ENCODE peak calls at places on chromosomes 5 and 9, in seven cellular contexts. F is hepatocyte; W is WTC11; O is fibroblast of pulmonary artery; N is CD8-positive, alpha-beta T cell; A is pancreas; Z is OCI-LY7. S is an unnamed sample.

GRCh38 chr5:1042626-1043025 is 34.0 kb downstream of the NKD2 start:
- DNase-seq in N (no peak), Z (no peak), F (no peak), O (no peak), A (no peak), W (no peak), S (no peak)

GRCh38 chr5:15034379-15034778 is 162.8 kb upstream of the ANKH start:
- DNase-seq in W (no peak), Z (no peak), A (no peak), F (no peak), N (no peak), O (no peak), S (no peak)

GRCh38 chr5:53118879-53119278 is 9.3 kb upstream of the MOCS2 start:
- DNase-seq in N (no peak), Z (no peak), F (no peak), W (no peak), A (no peak), O (no peak), S (no peak)

GRCh38 chr9:1768561-1768960 is 246.6 kb upstream of the SMARCA2 start:
- DNase-seq in W (no peak), Z (no peak), O (no peak), A (no peak), N (no peak), F (no peak), S (no peak)

GRCh38 chr9:86792136-86792535 is 155.2 kb downstream of the GAS1 start:
- DNase-seq in Z (no peak), O (no peak), W (no peak), A (no peak), F (no peak), N (no peak), S (no peak)

GRCh38 chr5:135031146-135031812 is 2.7 kb downstream of the PITX1 start:
- DNase-seq in W (peak), N (no peak), A (no peak), Z (no peak), F (no peak), O (peak), S (no peak)

GRCh38 chr9:134225186-134225585 is 60.8 kb upstream of the RNU6ATAC start:
- DNase-seq in W (no peak), O (no peak), N (no peak), A (no peak), Z (peak), F (no peak), S (peak)

GRCh38 chr5:72842816-72843215 is 26.4 kb downstream of the TNPO1 start:
- DNase-seq in Z (peak), F (peak), O (no peak), A (no peak), N (no peak), W (no peak), S (no peak)

GRCh38 chr5:179262126-179262920 is 82.9 kb downstream of the ADAMTS2 start:
- DNase-seq in F (no peak), N (no peak), A (peak), W (no peak), O (no peak), Z (no peak), S (peak)

GRCh38 chr9:134178781-134179551 is 14.6 kb upstream of the RNU6ATAC start:
- DNase-seq in O (peak), A (peak), Z (no peak), W (no peak), N (no peak), F (no peak), S (peak)

GRCh38 chr5:53429706-53430105 is 50.7 kb upstream of the FST start:
- DNase-seq in N (no peak), Z (no peak), A (no peak), O (no peak), W (no peak), F (no peak), S (no peak)

GRCh38 chr5:149588947-149589346 is 7.6 kb downstream of the ARHGEF37 start:
- DNase-seq in F (no peak), O (peak), Z (no peak), W (no peak), A (no peak), N (no peak), S (no peak)

GRCh38 chr5:125357660-125358059 is 611.2 kb upstream of the ZNF608 start:
- DNase-seq in N (no peak), W (no peak), O (no peak), Z (no peak), A (no peak), F (no peak), S (no peak)

GRCh38 chr9:114047717-114048116 is 30.4 kb downstream of the AMBP start:
- DNase-seq in O (peak), Z (peak), F (no peak), A (no peak), N (no peak), W (peak), S (no peak)

GRCh38 chr9:103757062-103757461 is 337.0 kb upstream of the SMC2 start:
- DNase-seq in W (no peak), O (no peak), A (no peak), N (no peak), F (no peak), Z (no peak), S (no peak)

GRCh38 chr9:36991516-36992134 is 42.4 kb downstream of the PAX5 start:
- DNase-seq in N (no peak), Z (peak), W (peak), F (no peak), O (peak), A (no peak), S (peak)

GRCh38 chr5:66415208-66415607 is 181.0 kb upstream of the MAST4 start:
- DNase-seq in A (no peak), F (no peak), N (no peak), Z (no peak), O (peak), W (no peak), S (no peak)

GRCh38 chr9:95495529-95495928 is 21.2 kb downstream of the PTCH1 start:
- DNase-seq in F (no peak), N (no peak), W (no peak), Z (no peak), A (no peak), O (no peak), S (no peak)

GRCh38 chr5:119524461-119524860 is 72.2 kb downstream of the HSD17B4 start:
- DNase-seq in W (no peak), Z (no peak), N (no peak), A (no peak), O (peak), F (peak), S (no peak)

GRCh38 chr5:138961221-138961620 is 86.1 kb upstream of the LRRTM2 start:
- DNase-seq in O (no peak), A (no peak), F (no peak), W (no peak), Z (no peak), N (no peak), S (no peak)

GRCh38 chr5:96652769-96653455 is 9.3 kb upstream of the CAST start:
- DNase-seq in A (no peak), Z (no peak), O (no peak), F (no peak), N (no peak), W (peak), S (no peak)

GRCh38 chr5:4640793-4641192 is 499.3 kb upstream of the ADAMTS16 start:
- DNase-seq in Z (no peak), O (peak), W (peak), N (no peak), A (no peak), F (peak), S (peak)

DNA sequence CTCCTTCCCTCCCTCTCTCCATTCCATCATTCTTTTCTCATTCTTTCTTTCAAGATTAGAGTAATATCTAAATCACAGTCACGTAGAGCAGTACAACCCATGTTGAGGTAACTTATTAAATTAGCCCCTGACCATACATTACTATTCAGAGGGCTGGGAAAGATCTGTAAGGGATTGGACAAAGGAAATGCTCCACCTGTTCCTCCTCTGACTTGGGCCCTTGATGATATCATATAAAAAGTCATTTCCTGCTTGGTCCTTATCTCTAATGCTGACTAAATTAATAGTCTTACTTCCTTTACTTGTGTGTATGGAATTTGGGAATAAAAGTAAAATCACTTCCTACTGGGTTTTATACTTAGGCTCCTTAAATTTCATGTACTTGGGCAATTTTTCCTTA is 40.8 kb downstream of the SNX18 start:
- DNase-seq in A (no peak), W (no peak), N (no peak), O (peak), Z (no peak), F (no peak), S (no peak)
- TF ChIP-seq CTCF in A (no peak), W (no peak), N (no peak), O (no peak), Z (no peak), F (no peak), S (no peak)

GRCh38 chr5:146528232-146528631 is 12.2 kb upstream of the GPR151 start:
- DNase-seq in O (peak), N (no peak), A (no peak), Z (no peak), W (no peak), F (no peak), S (no peak)
- TF ChIP-seq CTCF in O (peak), N (no peak), A (no peak), Z (peak), W (no peak), F (peak), S (no peak)

GRCh38 chr9:407255-407654 is 192.6 kb downstream of the DOCK8 start:
- DNase-seq in A (no peak), F (no peak), N (no peak), O (no peak), Z (no peak), W (no peak), S (no peak)
- TF ChIP-seq CTCF in A (no peak), F (no peak), N (no peak), O (no peak), Z (no peak), W (no peak), S (no peak)

GRCh38 chr5:80407735-80408474 is at the start of gene ZFYVE16:
- DNase-seq in Z (peak), A (peak), O (peak), W (peak), F (peak), N (peak), S (peak)
- TF ChIP-seq CTCF in Z (peak), A (no peak), O (no peak), W (no peak), F (peak), N (no peak), S (peak)

GRCh38 chr9:32554107-32554506 is 1.7 kb upstream of the TOPORS start:
- DNase-seq in Z (no peak), F (no peak), A (no peak), N (no peak), W (no peak), O (peak), S (no peak)

GRCh38 chr9:32550046-32550608 is 2.0 kb upstream of the SMIM27 start:
- DNase-seq in A (no peak), W (no peak), Z (peak), O (peak), F (peak), N (no peak), S (no peak)

GRCh38 chr9:32552172-32552872 is at the start of the genes SMIM27 and TOPORS:
- DNase-seq in O (peak), F (peak), A (peak), Z (peak), N (peak), W (peak), S (peak)

GRCh38 chr9:32551491-32552049 is 557 bp upstream of the SMIM27 start:
- DNase-seq in A (peak), W (no peak), F (peak), N (peak), Z (peak), O (peak), S (peak)

GRCh38 chr9:32550609-32551490 is 1.3 kb upstream of the SMIM27 start:
- DNase-seq in N (peak), O (peak), A (peak), F (peak), W (peak), Z (peak), S (peak)
- TF ChIP-seq CTCF in N (peak), O (no peak), A (no peak), F (peak), W (no peak), Z (peak), S (no peak)

DNA sequence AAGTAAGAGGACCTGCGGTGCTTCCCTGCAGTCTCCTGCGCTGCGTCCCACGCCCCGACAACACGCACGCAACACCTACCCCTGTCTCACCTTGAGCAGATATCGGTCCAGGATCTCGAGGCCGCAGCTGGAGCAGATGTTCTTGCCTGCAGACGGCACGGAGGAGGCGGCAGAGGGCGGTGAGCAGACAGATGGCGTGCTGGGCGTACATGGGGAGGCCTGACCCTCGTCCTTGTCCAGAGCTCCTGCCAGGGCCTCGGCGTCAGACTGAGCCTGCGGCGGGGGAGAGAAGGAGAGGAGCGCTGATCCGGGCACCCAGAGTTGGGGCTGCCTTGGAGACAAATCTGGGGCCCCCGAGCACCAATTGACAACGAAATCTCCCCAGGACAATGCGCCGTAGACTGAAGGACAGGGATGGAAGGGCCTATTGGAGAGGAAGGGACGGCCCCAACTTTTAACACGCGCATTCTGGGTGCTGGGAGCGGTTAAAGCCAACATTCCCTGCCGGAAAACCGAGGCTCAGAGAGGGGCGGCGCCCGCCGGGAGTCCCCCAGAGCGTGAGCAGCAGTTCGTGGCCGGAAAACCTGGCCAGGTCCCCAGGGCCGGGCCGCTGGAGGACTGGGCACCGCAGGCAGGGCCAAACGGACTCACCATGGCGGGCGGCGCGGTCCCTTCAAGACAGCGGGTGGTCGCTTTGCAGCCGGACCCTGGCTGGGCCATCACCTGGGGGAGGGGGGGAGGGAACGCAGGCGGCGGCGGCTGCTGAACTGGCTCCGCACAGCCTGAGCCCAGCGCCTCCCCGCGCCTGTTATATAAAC is 1.8 kb downstream of the LHX6 start:
- DNase-seq in F (no peak), O (no peak), A (no peak), Z (no peak), N (no peak), W (peak), S (peak)
- TF ChIP-seq CTCF in F (no peak), O (no peak), A (no peak), Z (no peak), N (no peak), W (no peak), S (no peak)

GRCh38 chr5:176319827-176320554 is 41.6 kb downstream of the KIAA1191 start:
- DNase-seq in Z (peak), A (no peak), N (no peak), F (no peak), O (peak), W (no peak), S (no peak)
- TF ChIP-seq CTCF in Z (peak), A (no peak), N (no peak), F (peak), O (peak), W (no peak), S (peak)

DNA sequence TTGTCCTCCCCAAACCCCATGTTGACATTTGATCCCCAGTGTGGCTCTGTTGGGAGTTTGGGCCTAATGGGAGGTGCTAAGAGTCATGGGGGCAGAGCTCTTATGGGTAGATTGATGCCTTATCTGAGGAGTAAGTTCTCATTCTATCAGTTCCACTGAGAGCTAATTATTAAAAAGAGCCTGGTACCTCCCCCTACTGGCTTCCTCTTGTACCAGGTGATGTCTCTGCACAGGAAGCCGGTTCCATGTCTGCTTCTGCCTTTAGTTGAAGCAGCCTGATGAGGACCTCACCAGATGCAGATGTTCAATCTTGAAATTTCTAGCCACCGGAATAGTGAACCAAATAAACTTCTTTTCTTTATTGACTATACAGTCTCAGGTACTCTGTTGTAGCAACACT is 10.8 kb downstream of the GABRB2 start:
- DNase-seq in A (no peak), W (no peak), Z (peak), N (no peak), F (peak), O (no peak), S (no peak)
- TF ChIP-seq CTCF in A (no peak), W (no peak), Z (peak), N (no peak), F (peak), O (no peak), S (peak)

DNA sequence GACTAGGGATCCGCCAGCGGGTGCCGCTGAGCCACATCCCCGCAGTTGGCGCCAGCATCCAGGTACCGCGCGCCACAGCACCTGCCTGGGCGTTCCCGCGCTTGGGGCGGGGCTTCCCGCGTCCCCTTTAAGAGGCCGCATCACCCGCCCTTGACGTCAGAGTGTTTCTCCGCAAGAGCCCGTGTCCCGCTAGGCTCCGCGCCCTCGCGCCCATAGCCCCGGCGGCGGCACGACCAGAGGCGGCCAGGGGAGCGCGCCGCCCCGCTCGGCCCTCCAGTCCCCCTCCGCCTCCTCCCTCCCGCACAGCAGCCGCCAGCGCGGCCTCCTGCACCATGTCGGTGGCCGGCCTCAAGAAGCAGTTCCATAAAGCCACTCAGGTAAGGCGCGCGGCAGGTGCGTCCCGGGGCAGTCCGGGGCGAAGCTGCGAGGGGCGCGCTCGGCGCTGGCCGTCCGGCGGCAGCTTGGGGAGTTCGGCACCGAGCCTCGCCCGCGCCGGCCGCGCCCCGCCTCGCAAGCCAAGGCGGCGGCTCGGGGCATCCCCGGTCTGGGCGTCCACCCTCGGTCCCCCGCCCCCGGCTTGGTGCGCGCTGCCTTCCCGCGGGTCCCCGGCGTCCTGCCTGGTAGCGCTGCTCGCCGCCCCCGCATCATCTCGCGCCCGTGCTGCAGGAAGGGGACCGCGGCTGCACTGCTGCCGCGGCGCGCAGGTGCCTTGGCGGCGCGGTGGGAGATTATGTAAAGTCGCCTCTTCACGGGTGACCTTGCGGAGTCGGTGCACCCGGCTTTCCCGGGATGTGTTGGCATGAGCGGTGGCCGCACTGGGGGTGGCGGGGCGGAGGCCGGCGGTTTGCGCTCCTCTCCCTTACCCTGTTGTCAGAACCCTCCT is at the start of gene SH3GL2:
- DNase-seq in N (no peak), F (peak), Z (no peak), A (peak), O (peak), W (peak), S (peak)
- TF ChIP-seq CTCF in N (no peak), F (no peak), Z (no peak), A (no peak), O (no peak), W (no peak), S (no peak)

S was measured in glutamatergic neuron.